ENCODE peak calls at places on chromosomes 7 and 10, in nine cellular contexts. S is cardiac fibroblast; Q is A549; W is islet precursor cell; T is naive B cell; B is RWPE1; P is GM12892; H is NCI-H345; V is stimulated activated naive CD8-positive, alpha-beta T cell treated with anti-CD3 and anti-CD28 coated beads, Interleukin-15, Interleukin-2, amounts not matched to agents 100 U/mL and 50 U/mL, for 24 hours. C is an unnamed sample.

GRCh38 chr7:128404143-128404681 is 5.6 kb downstream of the IMPDH1 start:
- DNase-seq in S (no peak), Q (no peak), W (no peak), T (no peak), B (no peak), P (no peak), H (peak), V (no peak), C (no peak)

GRCh38 chr10:20814116-20814515 is 83.0 kb downstream of the NEBL start:
- DNase-seq in S (no peak), Q (no peak), W (no peak), T (no peak), B (no peak), P (no peak), H (no peak), V (no peak), C (no peak)

GRCh38 chr10:76432274-76433012 is 1001.0 kb downstream of the LRMDA start:
- DNase-seq in S (peak), Q (no peak), W (peak), T (no peak), B (peak), P (no peak), H (no peak), V (no peak), C (no peak)

GRCh38 chr10:112587709-112588108 is 140.7 kb downstream of the VTI1A start:
- DNase-seq in S (no peak), Q (no peak), W (no peak), T (no peak), B (no peak), P (no peak), H (no peak), V (no peak), C (no peak)

GRCh38 chr7:48781783-48782182 is 142.6 kb upstream of the CDC14C start:
- DNase-seq in S (no peak), Q (no peak), W (no peak), T (no peak), B (peak), P (no peak), H (peak), V (no peak), C (no peak)

GRCh38 chr7:14381306-14381705 is 391.8 kb upstream of the ETV1 start:
- DNase-seq in S (peak), Q (no peak), W (no peak), T (no peak), B (peak), P (no peak), H (no peak), V (no peak), C (no peak)

GRCh38 chr10:87842776-87843497 is 20.4 kb downstream of the KLLN start:
- DNase-seq in S (peak), Q (no peak), W (no peak), T (no peak), B (peak), P (no peak), H (no peak), V (no peak), C (no peak)

GRCh38 chr7:88072036-88072714 is 138.1 kb downstream of the ADAM22 start:
- DNase-seq in S (no peak), Q (no peak), W (no peak), T (no peak), B (no peak), P (peak), H (no peak), V (no peak), C (no peak)

GRCh38 chr10:93152136-93152535 is 78.4 kb downstream of the CYP26A1 start:
- DNase-seq in S (peak), Q (no peak), W (peak), T (no peak), B (peak), P (no peak), H (no peak), V (no peak), C (no peak)

GRCh38 chr10:84156768-84157167 is 16.8 kb upstream of the GPR15LG start:
- DNase-seq in S (peak), Q (no peak), W (no peak), T (no peak), B (no peak), P (no peak), H (peak), V (peak), C (no peak)

GRCh38 chr10:36023939-36024338 is 381.8 kb upstream of the FZD8 start:
- DNase-seq in S (peak), Q (peak), W (peak), T (no peak), B (peak), P (no peak), H (peak), V (no peak), C (no peak)

GRCh38 chr10:96334888-96335526 is 23.8 kb downstream of the OPALIN start:
- DNase-seq in S (peak), Q (peak), W (peak), T (no peak), B (peak), P (no peak), H (peak), V (no peak), C (no peak)

GRCh38 chr7:158358926-158359645 is 228.5 kb downstream of the PTPRN2 start:
- DNase-seq in S (no peak), Q (no peak), W (no peak), T (no peak), B (no peak), P (no peak), H (no peak), V (no peak), C (no peak)

GRCh38 chr10:124197301-124198148 is 104.1 kb upstream of the CHST15 start:
- DNase-seq in S (no peak), Q (no peak), W (no peak), T (no peak), B (no peak), P (no peak), H (no peak), V (no peak), C (no peak)

GRCh38 chr10:117165557-117166419 is 27.7 kb upstream of the VAX1 start:
- DNase-seq in S (peak), Q (peak), W (peak), T (no peak), B (peak), P (no peak), H (peak), V (peak), C (no peak)

GRCh38 chr7:88357794-88358533 is 51.3 kb upstream of the STEAP4 start:
- DNase-seq in S (peak), Q (no peak), W (no peak), T (no peak), B (peak), P (no peak), H (no peak), V (no peak), C (no peak)

GRCh38 chr10:103111031-103111917 is 81.8 kb downstream of the NT5C2 start:
- DNase-seq in S (peak), Q (no peak), W (no peak), T (no peak), B (no peak), P (no peak), H (no peak), V (no peak), C (no peak)

GRCh38 chr10:123535386-123535785 is 130.8 kb upstream of the GPR26 start:
- DNase-seq in S (no peak), Q (no peak), W (no peak), T (no peak), B (no peak), P (no peak), H (no peak), V (no peak), C (no peak)

GRCh38 chr10:123148414-123149161 is 652 bp downstream of the HMX2 start:
- DNase-seq in S (no peak), Q (no peak), W (no peak), T (no peak), B (no peak), P (no peak), H (no peak), V (no peak), C (no peak)

GRCh38 chr7:157292770-157293412 is 43.9 kb upstream of the DNAJB6 start:
- DNase-seq in S (no peak), Q (no peak), W (peak), T (no peak), B (peak), P (no peak), H (no peak), V (no peak), C (no peak)

GRCh38 chr10:11913184-11913641 is 90.1 kb downstream of the PROSER2 start:
- DNase-seq in S (no peak), Q (no peak), W (peak), T (no peak), B (no peak), P (no peak), H (no peak), V (no peak), C (no peak)

GRCh38 chr7:134421998-134422397 is 36.9 kb downstream of the AKR1B1 start:
- DNase-seq in S (no peak), Q (peak), W (no peak), T (no peak), B (peak), P (no peak), H (no peak), V (no peak), C (no peak)

GRCh38 chr7:343864-344607 is 54.1 kb downstream of the FOXL3 start:
- DNase-seq in S (no peak), Q (no peak), W (no peak), T (no peak), B (no peak), P (no peak), H (no peak), V (no peak), C (no peak)

GRCh38 chr7:97317575-97317974 is 200.1 kb downstream of the SDHAF3 start:
- DNase-seq in S (no peak), Q (no peak), W (no peak), T (no peak), B (no peak), P (no peak), H (no peak), V (no peak), C (no peak)

GRCh38 chr7:135759537-135759936 is 10.9 kb upstream of the FAM180A start:
- DNase-seq in S (no peak), Q (no peak), W (peak), T (no peak), B (no peak), P (no peak), H (no peak), V (no peak), C (no peak)

GRCh38 chr7:132108553-132108952 is 467.7 kb downstream of the PLXNA4 start:
- DNase-seq in S (no peak), Q (no peak), W (no peak), T (no peak), B (no peak), P (no peak), H (no peak), V (no peak), C (no peak)

GRCh38 chr7:47143344-47143743 is 438.6 kb downstream of the TNS3 start:
- DNase-seq in S (peak), Q (no peak), W (no peak), T (no peak), B (no peak), P (no peak), H (no peak), V (no peak), C (no peak)

GRCh38 chr10:66538352-66538751 is 387.5 kb upstream of the LRRTM3 start:
- DNase-seq in S (no peak), Q (no peak), W (no peak), T (no peak), B (no peak), P (no peak), H (no peak), V (no peak), C (no peak)

GRCh38 chr7:47347346-47347745 is 234.6 kb downstream of the TNS3 start:
- DNase-seq in S (no peak), Q (no peak), W (peak), T (no peak), B (no peak), P (no peak), H (no peak), V (no peak), C (no peak)

GRCh38 chr10:119516381-119517234 is 25.9 kb downstream of the RGS10 start:
- DNase-seq in S (peak), Q (no peak), W (peak), T (peak), B (no peak), P (peak), H (no peak), V (peak), C (peak)

C was measured in activated CD4-positive, CD25-positive, alpha-beta regulatory T cell.